ENCODE peak calls at places on chromosomes 11 and 22, in nine cellular contexts. M is activated gamma-delta T cell treated with Interleukin-2 at 50 U/mL for 16 hours, X is NB4, J is Right ventricle myocardium superior, S is NCI-H187 treated with DMSO at 0.1 percent for 48 hours, U is iris pigment epithelial cell, E is NCI-H1092 treated with DMSO at 0.1 percent for 48 hours, O is cardiac fibroblast, R is HT1080. C is an unnamed sample.

GRCh38 chr11:115298613-115299012 is 205.6 kb downstream of the CADM1 start:
- DNase-seq in M (no peak), X (no peak), J (no peak), S (peak), U (no peak), E (peak), O (no peak), R (no peak), C (no peak)

GRCh38 chr11:44955019-44955738 is 4.5 kb upstream of the TP53I11 start:
- DNase-seq in M (no peak), X (peak), J (peak), S (no peak), U (peak), E (no peak), O (peak), R (peak), C (peak)

GRCh38 chr22:44012172-44012571 is 11.9 kb upstream of the PARVB start:
- DNase-seq in M (no peak), X (no peak), J (no peak), S (no peak), U (no peak), E (no peak), O (no peak), R (no peak), C (no peak)

GRCh38 chr11:74159642-74160041 is 11.2 kb downstream of the C2CD3 start:
- DNase-seq in M (no peak), X (no peak), J (no peak), S (no peak), U (no peak), E (no peak), O (no peak), R (no peak), C (no peak)

GRCh38 chr11:84396521-84396920 is 1110.4 kb upstream of the CCDC90B start:
- DNase-seq in M (no peak), X (no peak), J (no peak), S (no peak), U (no peak), E (no peak), O (peak), R (no peak), C (no peak)

GRCh38 chr22:30598986-30599385 is 7.3 kb upstream of the PES1 start:
- DNase-seq in M (no peak), X (no peak), J (no peak), S (no peak), U (peak), E (no peak), O (no peak), R (no peak), C (no peak)

GRCh38 chr11:8963569-8964323 is 496 bp downstream of the TMEM9B start:
- DNase-seq in M (peak), X (peak), J (peak), S (peak), U (peak), E (peak), O (peak), R (no peak), C (peak)

GRCh38 chr11:2325719-2326118 is 23.9 kb downstream of the TSPAN32 start:
- DNase-seq in M (no peak), X (no peak), J (peak), S (no peak), U (no peak), E (no peak), O (peak), R (no peak), C (no peak)

GRCh38 chr11:63961608-63962412 is 12.6 kb upstream of the COX8A start:
- DNase-seq in M (no peak), X (peak), J (no peak), S (peak), U (no peak), E (peak), O (peak), R (no peak), C (peak)

GRCh38 chr22:33427461-33427860 is 369.3 kb upstream of the SYN3 start:
- DNase-seq in M (no peak), X (no peak), J (no peak), S (no peak), U (no peak), E (no peak), O (no peak), R (peak), C (no peak)

GRCh38 chr11:113664069-113664980 is 41.8 kb downstream of the TMPRSS5 start:
- DNase-seq in M (no peak), X (no peak), J (no peak), S (no peak), U (peak), E (no peak), O (no peak), R (peak), C (no peak)

GRCh38 chr11:113540416-113541330 is 65.5 kb upstream of the DRD2 start:
- DNase-seq in M (no peak), X (no peak), J (no peak), S (no peak), U (no peak), E (no peak), O (no peak), R (no peak), C (no peak)

GRCh38 chr11:4991066-4991465 is 3.6 kb upstream of the OR51L1 start:
- DNase-seq in M (no peak), X (peak), J (no peak), S (no peak), U (peak), E (no peak), O (peak), R (no peak), C (no peak)

GRCh38 chr22:19855504-19856409 is 1.1 kb upstream of the GNB1L start:
- DNase-seq in M (peak), X (peak), J (peak), S (no peak), U (peak), E (peak), O (peak), R (peak), C (peak)

GRCh38 chr22:35312198-35313059 is 12.7 kb downstream of the TOM1 start:
- DNase-seq in M (no peak), X (peak), J (no peak), S (no peak), U (peak), E (no peak), O (peak), R (peak), C (peak)

GRCh38 chr22:39655736-39656285 is 85.3 kb downstream of the CACNA1I start:
- DNase-seq in M (no peak), X (no peak), J (no peak), S (no peak), U (no peak), E (no peak), O (no peak), R (no peak), C (no peak)

GRCh38 chr11:92322225-92322624 is 97.6 kb downstream of the FAT3 start:
- DNase-seq in M (no peak), X (no peak), J (no peak), S (no peak), U (peak), E (no peak), O (peak), R (peak), C (no peak)